ENCODE peak calls at places on chromosomes 16 and 17, in seven cellular contexts. B is astrocyte of the spinal cord, P is spleen, H is trophoblast cell, W is choroid plexus epithelial cell, U is heart right ventricle, O is sigmoid colon. Z is an unnamed sample.

GRCh38 chr16:22353188-22353919 is 21.1 kb downstream of the CDR2 start:
- DNase-seq in B (peak; percentile 84), P (no peak), H (peak; percentile 64), W (peak; percentile 83), U (no peak), O (no peak), Z (peak; percentile 86)

GRCh38 chr17:4293572-4293971 is 29.8 kb upstream of the ANKFY1 start:
- DNase-seq in B (no peak), P (no peak), H (no peak), W (no peak), U (no peak), O (no peak), Z (no peak)

GRCh38 chr17:48646183-48647102 is 20.3 kb upstream of the HOXB9 start:
- DNase-seq in B (peak; percentile 39), P (no peak), H (no peak), W (no peak), U (no peak), O (no peak), Z (no peak)

GRCh38 chr17:28328325-28328724 is 6.9 kb downstream of the IFT20 start:
- DNase-seq in B (peak; percentile 13), P (no peak), H (no peak), W (peak; percentile 87), U (no peak), O (peak; percentile 28), Z (no peak)

GRCh38 chr17:51419476-51419875 is 159.1 kb downstream of the UTP18 start:
- DNase-seq in B (no peak), P (no peak), H (no peak), W (no peak), U (no peak), O (no peak), Z (no peak)

GRCh38 chr16:35735403-35736251 is 2276.2 kb downstream of the TP53TG3F start:
- DNase-seq in B (no peak), P (no peak), H (no peak), W (no peak), U (no peak), O (no peak), Z (no peak)

GRCh38 chr16:29971304-29971703 is 2.4 kb upstream of the TAOK2 start:
- DNase-seq in B (no peak), P (no peak), H (no peak), W (no peak), U (no peak), O (no peak), Z (no peak)

GRCh38 chr16:11253995-11254912 is 1.8 kb downstream of the SOCS1 start:
- DNase-seq in B (no peak), P (no peak), H (no peak), W (no peak), U (no peak), O (no peak), Z (no peak)

GRCh38 chr17:28341516-28341915 is 6.0 kb downstream of the TNFAIP1 start:
- DNase-seq in B (no peak), P (no peak), H (no peak), W (no peak), U (no peak), O (no peak), Z (no peak)

GRCh38 chr16:52633230-52633629 is 86.3 kb upstream of the TOX3 start:
- DNase-seq in B (no peak), P (no peak), H (no peak), W (no peak), U (no peak), O (no peak), Z (no peak)

GRCh38 chr16:57519796-57520360 is 16.5 kb downstream of the CCDC102A start:
- DNase-seq in B (peak; percentile 60), P (peak; percentile 95), H (peak; percentile 46), W (peak; percentile 78), U (peak; percentile 79), O (peak; percentile 88), Z (peak; percentile 73)

GRCh38 chr17:80671823-80672105 is 127.1 kb downstream of the RPTOR start:
- DNase-seq in B (no peak), P (no peak), H (no peak), W (peak; percentile 43), U (no peak), O (no peak), Z (no peak)

GRCh38 chr16:56871172-56871593 is 6.2 kb downstream of the SLC12A3 start:
- DNase-seq in B (peak; percentile 13), P (no peak), H (peak; percentile 96), W (peak; percentile 60), U (no peak), O (no peak), Z (peak; percentile 87)

GRCh38 chr17:30380106-30380420 is 1.3 kb downstream of the CPD start:
- DNase-seq in B (peak; percentile 18), P (no peak), H (no peak), W (peak; percentile 33), U (no peak), O (no peak), Z (peak; percentile 52)

GRCh38 chr17:50048146-50048720 is 7.7 kb upstream of the ITGA3 start:
- DNase-seq in B (no peak), P (no peak), H (no peak), W (peak; percentile 59), U (no peak), O (no peak), Z (no peak)

GRCh38 chr16:26664086-26664485 is 402.6 kb upstream of the C16orf82 start:
- DNase-seq in B (no peak), P (no peak), H (no peak), W (no peak), U (no peak), O (no peak), Z (no peak)

GRCh38 chr16:88286301-88286923 is 96.3 kb upstream of the ZNF469 start:
- DNase-seq in B (no peak), P (no peak), H (no peak), W (no peak), U (no peak), O (no peak), Z (no peak)

GRCh38 chr16:27529962-27530361 is 19.8 kb downstream of the GTF3C1 start:
- DNase-seq in B (peak; percentile 90), P (peak; percentile 25), H (no peak), W (peak; percentile 53), U (no peak), O (no peak), Z (peak; percentile 62)

GRCh38 chr17:550776-551175 is 163.9 kb downstream of the VPS53 start:
- DNase-seq in B (peak; percentile 52), P (no peak), H (no peak), W (peak; percentile 13), U (no peak), O (no peak), Z (peak; percentile 80)

GRCh38 chr17:66778531-66778930 is 56.4 kb upstream of the CACNG5 start:
- DNase-seq in B (no peak), P (no peak), H (no peak), W (no peak), U (no peak), O (no peak), Z (no peak)

GRCh38 chr16:10368984-10369551 is 16.8 kb upstream of the ATF7IP2 start:
- DNase-seq in B (no peak), P (no peak), H (no peak), W (peak; percentile 20), U (no peak), O (no peak), Z (no peak)

GRCh38 chr17:17491546-17491988 is 4.6 kb downstream of the RASD1 start:
- DNase-seq in B (no peak), P (peak; percentile 73), H (no peak), W (no peak), U (no peak), O (peak; percentile 59), Z (no peak)

DNA sequence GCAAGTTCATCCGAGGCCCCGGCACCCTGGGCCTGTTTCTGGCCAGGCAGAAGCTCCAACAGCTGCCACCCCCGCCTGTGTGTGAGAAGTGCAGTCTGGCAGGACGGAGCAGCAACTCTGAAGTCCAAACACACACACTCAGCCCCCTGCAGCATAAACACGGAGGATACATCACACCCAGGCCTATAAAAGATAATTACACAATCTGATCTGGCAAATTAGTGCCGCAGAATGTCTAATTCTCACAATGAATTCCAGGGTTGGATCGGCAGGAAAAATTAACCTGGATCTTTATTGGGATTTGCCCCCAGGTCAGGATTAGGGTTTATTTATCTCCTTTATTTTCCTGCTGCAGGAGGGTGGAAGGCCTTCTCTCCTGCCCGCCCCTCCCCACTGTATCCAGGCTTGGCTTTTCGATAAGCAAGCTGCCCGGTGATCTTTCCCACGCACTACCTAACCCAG is 311.4 kb downstream of the SOX9 start:
- DNase-seq in B (no peak), P (no peak), H (no peak), W (peak; percentile 50), U (no peak), O (no peak), Z (peak; percentile 50)
- H3K4me3 ChIP-seq in B (no peak overlapping the region), P (no peak overlapping the region), H (no peak overlapping the region), W (no peak overlapping the region), U (no peak overlapping the region), O (no peak overlapping the region), Z (no peak overlapping the region)

GRCh38 chr17:7916799-7917198 is 710 bp upstream of the RNF227 start:
- DNase-seq in B (no peak), P (no peak), H (peak; percentile 13), W (peak; percentile 22), U (no peak), O (no peak), Z (peak; percentile 66)
- H3K4me3 ChIP-seq in B (no peak overlapping the region), P (no peak overlapping the region), H (no peak overlapping the region), W (no peak overlapping the region), U (peak overlapping the region; percentile 93), O (no peak overlapping the region), Z (peak overlapping the region; percentile 72)

DNA sequence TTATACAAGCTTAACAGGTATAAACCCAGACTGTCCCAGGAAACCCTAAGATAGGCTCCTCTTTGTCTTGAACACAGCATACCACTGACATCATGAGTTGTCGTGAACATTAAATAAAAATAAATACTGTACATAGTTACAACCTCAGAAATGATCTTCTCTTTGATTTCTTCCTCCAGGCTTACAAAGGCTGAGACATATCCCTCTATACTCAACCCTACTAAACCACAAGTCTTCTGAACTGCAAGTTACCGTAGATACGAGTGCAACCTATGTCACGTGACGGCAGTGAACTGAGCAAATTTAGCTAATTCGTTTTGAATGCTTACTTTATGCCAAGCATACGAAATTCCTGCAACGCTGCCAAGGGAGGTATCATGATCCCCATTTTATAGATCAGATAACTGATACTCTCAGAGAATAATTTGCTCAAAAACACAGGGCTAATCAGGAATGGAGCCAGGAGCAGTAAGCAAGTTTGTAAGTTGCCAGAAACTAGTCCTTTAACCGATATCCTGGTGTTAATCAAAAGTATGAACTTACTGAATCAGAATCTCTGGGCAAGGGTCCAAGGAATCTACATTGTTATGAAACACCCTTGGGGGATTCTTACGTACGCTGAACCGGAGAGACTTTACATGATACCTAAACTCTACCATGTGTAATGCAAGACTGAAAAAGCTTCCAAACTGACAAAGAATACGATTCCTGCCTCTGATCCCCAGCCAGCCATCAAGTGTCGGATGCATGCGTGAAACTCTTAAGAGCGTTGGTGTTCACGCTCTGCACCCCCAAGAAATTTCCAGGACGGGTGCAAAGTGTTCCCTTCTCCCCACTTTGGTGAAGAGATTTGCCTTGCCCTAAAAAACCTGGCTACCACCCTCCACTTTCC is 106.2 kb downstream of the XYLT1 start:
- DNase-seq in B (peak; percentile 92), P (no peak), H (no peak), W (peak; percentile 75), U (no peak), O (no peak), Z (peak; percentile 96)
- H3K4me3 ChIP-seq in B (no peak overlapping the region), P (no peak overlapping the region), H (no peak overlapping the region), W (no peak overlapping the region), U (no peak overlapping the region), O (no peak overlapping the region), Z (peak overlapping the region; percentile 46)

DNA sequence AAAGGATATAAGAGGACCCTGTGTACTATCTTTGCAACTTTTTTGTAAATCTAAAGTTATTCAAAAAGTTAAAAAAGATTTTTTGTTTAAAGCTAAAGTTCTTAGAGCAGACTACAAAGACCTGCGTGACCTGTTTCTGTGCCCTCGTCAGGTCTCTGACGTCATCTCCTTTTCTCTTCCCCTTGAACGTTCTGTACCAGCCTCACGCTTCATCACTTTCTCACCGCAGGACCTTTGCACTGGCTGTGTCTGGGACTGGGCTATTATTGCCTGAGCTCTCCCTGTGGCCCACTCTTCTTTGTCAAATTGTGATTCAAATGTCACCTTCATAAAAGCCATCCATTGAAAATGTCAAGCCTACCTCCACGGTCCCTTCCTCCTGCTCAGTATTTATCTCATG is 222.8 kb downstream of the RBFOX1 start:
- DNase-seq in B (no peak), P (no peak), H (no peak), W (no peak), U (no peak), O (no peak), Z (no peak)
- H3K4me3 ChIP-seq in B (no peak overlapping the region), P (no peak overlapping the region), H (no peak overlapping the region), W (no peak overlapping the region), U (no peak overlapping the region), O (no peak overlapping the region), Z (no peak overlapping the region)

Z was measured in GM23248.